ENCODE peak calls at places on chromosomes 2 and 18, in nine cellular contexts. C is lower lobe of right lung; K is CD8-positive, alpha-beta T cell; L is cardiac fibroblast; F is CD8-positive, alpha-beta memory T cell; Q is tibial artery; I is upper lobe of left lung; J is PC-9; W is fibroblast of pulmonary artery. U is an unnamed sample.

GRCh38 chr2:102141011-102141914 is 1.3 kb upstream of the IL1R1 start:
- DNase-seq in C (no peak), K (no peak), L (peak; percentile 91), F (no peak), Q (no peak), I (peak; percentile 8), J (no peak), W (peak; percentile 95), U (no peak)

GRCh38 chr18:11661430-11661829 is 27.6 kb upstream of the GNAL start:
- DNase-seq in C (no peak), K (no peak), L (peak; percentile 7), F (no peak), Q (no peak), I (no peak), J (no peak), W (peak; percentile 7), U (no peak)

GRCh38 chr2:196586511-196586991 is 53.0 kb upstream of the CCDC150 start:
- DNase-seq in C (no peak), K (no peak), L (peak; percentile 64), F (no peak), Q (no peak), I (no peak), J (peak; percentile 7), W (peak; percentile 79), U (no peak)

GRCh38 chr2:85853499-85854165 is 35.2 kb downstream of the ST3GAL5 start:
- DNase-seq in C (no peak), K (peak; percentile 29), L (no peak), F (peak; percentile 70), Q (no peak), I (no peak), J (no peak), W (no peak), U (peak; percentile 70)

GRCh38 chr2:44016282-44016681 is 20.5 kb upstream of the LRPPRC start:
- DNase-seq in C (no peak), K (peak; percentile 33), L (peak; percentile 59), F (no peak), Q (no peak), I (no peak), J (peak; percentile 49), W (peak; percentile 72), U (peak; percentile 32)

GRCh38 chr18:67278984-67279383 is 237.5 kb downstream of the DSEL start:
- DNase-seq in C (no peak), K (no peak), L (no peak), F (no peak), Q (no peak), I (no peak), J (no peak), W (no peak), U (no peak)

GRCh38 chr2:28412625-28413151 is 20.0 kb downstream of the FOSL2 start:
- DNase-seq in C (no peak), K (no peak), L (no peak), F (no peak), Q (no peak), I (no peak), J (no peak), W (no peak), U (no peak)

GRCh38 chr2:187360286-187360685 is 87.8 kb downstream of the CALCRL start:
- DNase-seq in C (no peak), K (no peak), L (peak; percentile 42), F (no peak), Q (no peak), I (no peak), J (no peak), W (peak; percentile 75), U (no peak)

GRCh38 chr2:65545818-65546217 is 113.4 kb upstream of the SPRED2 start:
- DNase-seq in C (no peak), K (no peak), L (peak; percentile 42), F (no peak), Q (no peak), I (no peak), J (peak; percentile 34), W (peak; percentile 13), U (no peak)

GRCh38 chr2:187117483-187117882 is 268.5 kb upstream of the ZSWIM2 start:
- DNase-seq in C (no peak), K (no peak), L (peak; percentile 4), F (no peak), Q (no peak), I (no peak), J (no peak), W (no peak), U (no peak)

GRCh38 chr2:66775730-66776422 is 341.0 kb downstream of the MEIS1 start:
- DNase-seq in C (no peak), K (no peak), L (no peak), F (no peak), Q (no peak), I (no peak), J (no peak), W (no peak), U (no peak)

GRCh38 chr2:238908960-238909951 is 61.4 kb downstream of the TWIST2 start:
- DNase-seq in C (no peak), K (no peak), L (peak; percentile 89), F (no peak), Q (peak; percentile 55), I (peak; percentile 77), J (no peak), W (peak; percentile 81), U (no peak)

GRCh38 chr2:104855174-104856085 is 1.5 kb downstream of the POU3F3 start:
- DNase-seq in C (no peak), K (no peak), L (no peak), F (no peak), Q (no peak), I (peak; percentile 81), J (no peak), W (no peak), U (no peak)

GRCh38 chr2:104857262-104858221 is 3.6 kb downstream of the POU3F3 start:
- DNase-seq in C (no peak), K (no peak), L (no peak), F (no peak), Q (no peak), I (peak; percentile 76), J (no peak), W (no peak), U (no peak)

GRCh38 chr2:104858325-104858978 is 4.5 kb downstream of the POU3F3 start:
- DNase-seq in C (no peak), K (no peak), L (no peak), F (no peak), Q (no peak), I (no peak), J (no peak), W (no peak), U (no peak)

GRCh38 chr2:104856086-104856972 is 2.4 kb downstream of the POU3F3 start:
- DNase-seq in C (no peak), K (no peak), L (no peak), F (no peak), Q (no peak), I (peak; percentile 80), J (no peak), W (no peak), U (no peak)

DNA sequence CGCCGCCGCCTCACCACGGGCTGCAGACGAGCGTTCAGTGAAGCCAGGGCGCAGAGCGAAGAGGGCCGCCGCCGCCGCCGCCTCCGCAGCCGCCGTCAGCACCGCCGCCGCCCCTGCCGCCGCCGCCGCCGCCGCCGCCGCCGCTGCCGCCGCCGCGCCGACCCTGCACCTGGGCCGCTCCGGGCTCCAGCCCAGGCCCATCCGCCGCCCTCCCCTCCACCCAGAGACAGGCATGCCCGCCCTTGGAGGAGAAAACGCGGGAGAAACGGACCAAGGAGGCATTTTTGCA is 3.0 kb downstream of the POU3F3 start:
- DNase-seq in C (no peak), K (no peak), L (peak; percentile 11), F (no peak), Q (no peak), I (peak; percentile 82), J (no peak), W (no peak), U (no peak)
- H3K4me3 ChIP-seq in C (peak overlapping the region; percentile 14), K (peak overlapping the region; percentile 48), L (no peak overlapping the region), F (no peak overlapping the region), Q (no peak overlapping the region), I (peak overlapping the region; percentile 26), J (no peak overlapping the region), W (no peak overlapping the region), U (peak overlapping the region; percentile 18)

DNA sequence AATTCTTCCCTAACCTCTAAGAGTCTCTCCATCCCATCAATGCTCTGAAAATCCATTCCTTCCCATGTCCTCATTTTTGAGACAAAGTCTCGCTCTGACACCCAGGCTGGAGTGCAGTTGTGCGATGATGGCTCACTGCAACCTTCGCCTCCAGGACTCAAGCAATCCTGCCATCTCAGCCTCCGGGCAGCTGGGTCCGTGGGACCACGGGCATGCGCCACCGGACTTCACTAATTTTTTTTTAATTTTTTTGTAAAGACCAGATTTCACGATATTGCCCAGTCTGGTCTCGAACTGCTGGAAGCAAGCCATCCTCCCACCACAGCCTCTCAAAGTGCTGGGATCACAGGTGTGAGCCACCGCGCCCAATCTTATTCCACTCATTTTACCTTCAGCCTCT is 1.6 kb downstream of the FEZ2 start:
- DNase-seq in C (no peak), K (no peak), L (no peak), F (no peak), Q (no peak), I (peak; percentile 44), J (no peak), W (no peak), U (no peak)
- H3K4me3 ChIP-seq in C (peak overlapping the region; percentile 99), K (no peak overlapping the region), L (peak overlapping the region; percentile 76), F (no peak overlapping the region), Q (peak overlapping the region; percentile 96), I (peak overlapping the region; percentile 94), J (peak overlapping the region; percentile 65), W (peak overlapping the region; percentile 88), U (no peak overlapping the region)

DNA sequence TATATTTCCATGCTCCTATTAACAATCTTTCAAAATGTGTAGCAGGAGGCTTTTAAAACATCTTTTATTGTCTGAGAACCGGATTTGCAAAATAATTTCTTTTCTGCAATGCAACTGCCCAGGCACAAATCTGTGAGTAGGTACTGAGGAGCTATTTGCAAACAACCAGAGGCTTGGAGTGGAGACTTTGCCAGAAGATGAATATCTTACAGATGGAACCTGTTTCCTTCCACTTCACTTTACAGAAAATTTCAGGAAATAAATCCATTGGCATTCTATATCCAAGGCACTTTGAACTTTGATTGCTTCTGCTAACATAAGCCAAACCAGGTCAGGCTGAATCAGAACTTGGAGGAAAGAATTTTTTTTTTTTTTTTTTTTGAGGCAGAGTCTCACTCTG is 237.4 kb upstream of the REV1 start:
- DNase-seq in C (no peak), K (no peak), L (no peak), F (no peak), Q (no peak), I (no peak), J (no peak), W (no peak), U (no peak)
- H3K4me3 ChIP-seq in C (no peak overlapping the region), K (no peak overlapping the region), L (no peak overlapping the region), F (no peak overlapping the region), Q (no peak overlapping the region), I (no peak overlapping the region), J (no peak overlapping the region), W (no peak overlapping the region), U (no peak overlapping the region)

GRCh38 chr18:44731160-44731865 is 50.6 kb downstream of the SETBP1 start:
- DNase-seq in C (no peak), K (no peak), L (no peak), F (no peak), Q (no peak), I (no peak), J (no peak), W (no peak), U (no peak)
- H3K4me3 ChIP-seq in C (no peak overlapping the region), K (no peak overlapping the region), L (no peak overlapping the region), F (no peak overlapping the region), Q (no peak overlapping the region), I (no peak overlapping the region), J (no peak overlapping the region), W (no peak overlapping the region), U (no peak overlapping the region)